ENCODE peak calls at places on chromosomes 16 and 17, in ten cellular contexts. One of them, this sample, is unnamed.

GRCh38 chr17:81717766-81718089 is 5.6 kb downstream of the SLC25A10 start:
- DNase-seq in endodermal cell: no peak
- DNase-seq in HT1080: no peak
- DNase-seq in activated T-helper 1 cell treated with anti-CD3 and anti-CD28 coated beads, Interleukin-12 subunit alpha, Interleukin-12 subunit beta, Interleukin-2, Interleukin-4 antibody, amounts not matched to agents 30 ng/mL and 10 ng/mL and 1 ng/mL, durations not matched to agents 14 hours and 24 hours and 36 hours: no peak
- DNase-seq in memory B cell: no peak
- DNase-seq in left ventricle myocardium inferior: no peak
- DNase-seq in gastrocnemius medialis: no peak
- DNase-seq in activated CD4-positive, alpha-beta T cell treated with anti-CD3 and anti-CD28 coated beads, Interleukin-2, amount 50 U/mL, for 48 hours: no peak
- DNase-seq in ACHN: no peak
- DNase-seq in left cardiac atrium: no peak
- DNase-seq in this sample: no peak

GRCh38 chr17:32757963-32758362 is 119.0 kb downstream of the MYO1D start:
- DNase-seq in endodermal cell: no peak
- DNase-seq in HT1080: no peak
- DNase-seq in activated T-helper 1 cell treated with anti-CD3 and anti-CD28 coated beads, Interleukin-12 subunit alpha, Interleukin-12 subunit beta, Interleukin-2, Interleukin-4 antibody, amounts not matched to agents 30 ng/mL and 10 ng/mL and 1 ng/mL, durations not matched to agents 14 hours and 24 hours and 36 hours: no peak
- DNase-seq in memory B cell: no peak
- DNase-seq in left ventricle myocardium inferior: no peak
- DNase-seq in gastrocnemius medialis: no peak
- DNase-seq in activated CD4-positive, alpha-beta T cell treated with anti-CD3 and anti-CD28 coated beads, Interleukin-2, amount 50 U/mL, for 48 hours: no peak
- DNase-seq in ACHN: no peak
- DNase-seq in left cardiac atrium: no peak
- DNase-seq in this sample: no peak

GRCh38 chr17:77637807-77638182 is 320.7 kb upstream of the TNRC6C start:
- DNase-seq in endodermal cell: no peak
- DNase-seq in HT1080: no peak
- DNase-seq in activated T-helper 1 cell treated with anti-CD3 and anti-CD28 coated beads, Interleukin-12 subunit alpha, Interleukin-12 subunit beta, Interleukin-2, Interleukin-4 antibody, amounts not matched to agents 30 ng/mL and 10 ng/mL and 1 ng/mL, durations not matched to agents 14 hours and 24 hours and 36 hours: no peak
- DNase-seq in memory B cell: no peak
- DNase-seq in left ventricle myocardium inferior: no peak
- DNase-seq in gastrocnemius medialis: no peak
- DNase-seq in activated CD4-positive, alpha-beta T cell treated with anti-CD3 and anti-CD28 coated beads, Interleukin-2, amount 50 U/mL, for 48 hours: no peak
- DNase-seq in ACHN: no peak
- DNase-seq in left cardiac atrium: no peak
- DNase-seq in this sample: no peak

GRCh38 chr17:73650147-73650546 is 5.9 kb upstream of the SDK2 start:
- DNase-seq in endodermal cell: peak
- DNase-seq in HT1080: no peak
- DNase-seq in activated T-helper 1 cell treated with anti-CD3 and anti-CD28 coated beads, Interleukin-12 subunit alpha, Interleukin-12 subunit beta, Interleukin-2, Interleukin-4 antibody, amounts not matched to agents 30 ng/mL and 10 ng/mL and 1 ng/mL, durations not matched to agents 14 hours and 24 hours and 36 hours: no peak
- DNase-seq in memory B cell: no peak
- DNase-seq in left ventricle myocardium inferior: no peak
- DNase-seq in gastrocnemius medialis: no peak
- DNase-seq in activated CD4-positive, alpha-beta T cell treated with anti-CD3 and anti-CD28 coated beads, Interleukin-2, amount 50 U/mL, for 48 hours: no peak
- DNase-seq in ACHN: no peak
- DNase-seq in left cardiac atrium: no peak
- DNase-seq in this sample: no peak

GRCh38 chr16:68655806-68656205 is 10.7 kb downstream of the CDH3 start:
- DNase-seq in endodermal cell: no peak
- DNase-seq in HT1080: no peak
- DNase-seq in activated T-helper 1 cell treated with anti-CD3 and anti-CD28 coated beads, Interleukin-12 subunit alpha, Interleukin-12 subunit beta, Interleukin-2, Interleukin-4 antibody, amounts not matched to agents 30 ng/mL and 10 ng/mL and 1 ng/mL, durations not matched to agents 14 hours and 24 hours and 36 hours: no peak
- DNase-seq in memory B cell: no peak
- DNase-seq in left ventricle myocardium inferior: no peak
- DNase-seq in gastrocnemius medialis: no peak
- DNase-seq in activated CD4-positive, alpha-beta T cell treated with anti-CD3 and anti-CD28 coated beads, Interleukin-2, amount 50 U/mL, for 48 hours: no peak
- DNase-seq in ACHN: no peak
- DNase-seq in left cardiac atrium: no peak
- DNase-seq in this sample: no peak

GRCh38 chr17:18009609-18010420 is 29.2 kb downstream of the ATPAF2 start:
- DNase-seq in endodermal cell: peak
- DNase-seq in HT1080: no peak
- DNase-seq in activated T-helper 1 cell treated with anti-CD3 and anti-CD28 coated beads, Interleukin-12 subunit alpha, Interleukin-12 subunit beta, Interleukin-2, Interleukin-4 antibody, amounts not matched to agents 30 ng/mL and 10 ng/mL and 1 ng/mL, durations not matched to agents 14 hours and 24 hours and 36 hours: no peak
- DNase-seq in memory B cell: no peak
- DNase-seq in left ventricle myocardium inferior: peak
- DNase-seq in gastrocnemius medialis: no peak
- DNase-seq in activated CD4-positive, alpha-beta T cell treated with anti-CD3 and anti-CD28 coated beads, Interleukin-2, amount 50 U/mL, for 48 hours: no peak
- DNase-seq in ACHN: no peak
- DNase-seq in left cardiac atrium: no peak
- DNase-seq in this sample: no peak

GRCh38 chr17:72730091-72730490 is 362.4 kb downstream of the SLC39A11 start:
- DNase-seq in endodermal cell: no peak
- DNase-seq in HT1080: no peak
- DNase-seq in activated T-helper 1 cell treated with anti-CD3 and anti-CD28 coated beads, Interleukin-12 subunit alpha, Interleukin-12 subunit beta, Interleukin-2, Interleukin-4 antibody, amounts not matched to agents 30 ng/mL and 10 ng/mL and 1 ng/mL, durations not matched to agents 14 hours and 24 hours and 36 hours: no peak
- DNase-seq in memory B cell: no peak
- DNase-seq in left ventricle myocardium inferior: no peak
- DNase-seq in gastrocnemius medialis: no peak
- DNase-seq in activated CD4-positive, alpha-beta T cell treated with anti-CD3 and anti-CD28 coated beads, Interleukin-2, amount 50 U/mL, for 48 hours: no peak
- DNase-seq in ACHN: no peak
- DNase-seq in left cardiac atrium: no peak
- DNase-seq in this sample: peak

GRCh38 chr16:11016993-11017392 is 72.6 kb downstream of the CLEC16A start:
- DNase-seq in endodermal cell: no peak
- DNase-seq in HT1080: peak
- DNase-seq in activated T-helper 1 cell treated with anti-CD3 and anti-CD28 coated beads, Interleukin-12 subunit alpha, Interleukin-12 subunit beta, Interleukin-2, Interleukin-4 antibody, amounts not matched to agents 30 ng/mL and 10 ng/mL and 1 ng/mL, durations not matched to agents 14 hours and 24 hours and 36 hours: no peak
- DNase-seq in memory B cell: no peak
- DNase-seq in left ventricle myocardium inferior: peak
- DNase-seq in gastrocnemius medialis: peak
- DNase-seq in activated CD4-positive, alpha-beta T cell treated with anti-CD3 and anti-CD28 coated beads, Interleukin-2, amount 50 U/mL, for 48 hours: peak
- DNase-seq in ACHN: peak
- DNase-seq in left cardiac atrium: peak
- DNase-seq in this sample: peak

GRCh38 chr16:74623214-74623842 is 16.4 kb upstream of the GLG1 start:
- DNase-seq in endodermal cell: no peak
- DNase-seq in HT1080: peak
- DNase-seq in activated T-helper 1 cell treated with anti-CD3 and anti-CD28 coated beads, Interleukin-12 subunit alpha, Interleukin-12 subunit beta, Interleukin-2, Interleukin-4 antibody, amounts not matched to agents 30 ng/mL and 10 ng/mL and 1 ng/mL, durations not matched to agents 14 hours and 24 hours and 36 hours: no peak
- DNase-seq in memory B cell: no peak
- DNase-seq in left ventricle myocardium inferior: no peak
- DNase-seq in gastrocnemius medialis: no peak
- DNase-seq in activated CD4-positive, alpha-beta T cell treated with anti-CD3 and anti-CD28 coated beads, Interleukin-2, amount 50 U/mL, for 48 hours: no peak
- DNase-seq in ACHN: peak
- DNase-seq in left cardiac atrium: no peak
- DNase-seq in this sample: peak

GRCh38 chr17:74059471-74059870 is 144.0 kb upstream of the RPL38 start:
- DNase-seq in endodermal cell: peak
- DNase-seq in HT1080: no peak
- DNase-seq in activated T-helper 1 cell treated with anti-CD3 and anti-CD28 coated beads, Interleukin-12 subunit alpha, Interleukin-12 subunit beta, Interleukin-2, Interleukin-4 antibody, amounts not matched to agents 30 ng/mL and 10 ng/mL and 1 ng/mL, durations not matched to agents 14 hours and 24 hours and 36 hours: no peak
- DNase-seq in memory B cell: no peak
- DNase-seq in left ventricle myocardium inferior: no peak
- DNase-seq in gastrocnemius medialis: no peak
- DNase-seq in activated CD4-positive, alpha-beta T cell treated with anti-CD3 and anti-CD28 coated beads, Interleukin-2, amount 50 U/mL, for 48 hours: no peak
- DNase-seq in ACHN: no peak
- DNase-seq in left cardiac atrium: no peak
- DNase-seq in this sample: no peak

GRCh38 chr16:50509521-50510341 is 38.5 kb upstream of the NKD1 start:
- DNase-seq in endodermal cell: peak
- DNase-seq in HT1080: peak
- DNase-seq in activated T-helper 1 cell treated with anti-CD3 and anti-CD28 coated beads, Interleukin-12 subunit alpha, Interleukin-12 subunit beta, Interleukin-2, Interleukin-4 antibody, amounts not matched to agents 30 ng/mL and 10 ng/mL and 1 ng/mL, durations not matched to agents 14 hours and 24 hours and 36 hours: peak
- DNase-seq in memory B cell: no peak
- DNase-seq in left ventricle myocardium inferior: no peak
- DNase-seq in gastrocnemius medialis: no peak
- DNase-seq in activated CD4-positive, alpha-beta T cell treated with anti-CD3 and anti-CD28 coated beads, Interleukin-2, amount 50 U/mL, for 48 hours: peak
- DNase-seq in ACHN: peak
- DNase-seq in left cardiac atrium: no peak
- DNase-seq in this sample: peak

GRCh38 chr16:31417916-31418315 is 10.2 kb downstream of the COX6A2 start:
- DNase-seq in endodermal cell: no peak
- DNase-seq in HT1080: no peak
- DNase-seq in activated T-helper 1 cell treated with anti-CD3 and anti-CD28 coated beads, Interleukin-12 subunit alpha, Interleukin-12 subunit beta, Interleukin-2, Interleukin-4 antibody, amounts not matched to agents 30 ng/mL and 10 ng/mL and 1 ng/mL, durations not matched to agents 14 hours and 24 hours and 36 hours: no peak
- DNase-seq in memory B cell: no peak
- DNase-seq in left ventricle myocardium inferior: no peak
- DNase-seq in gastrocnemius medialis: no peak
- DNase-seq in activated CD4-positive, alpha-beta T cell treated with anti-CD3 and anti-CD28 coated beads, Interleukin-2, amount 50 U/mL, for 48 hours: no peak
- DNase-seq in ACHN: no peak
- DNase-seq in left cardiac atrium: no peak
- DNase-seq in this sample: no peak

GRCh38 chr16:31215287-31216115 is 1.4 kb downstream of the PYDC1 start:
- DNase-seq in endodermal cell: peak
- DNase-seq in HT1080: no peak
- DNase-seq in activated T-helper 1 cell treated with anti-CD3 and anti-CD28 coated beads, Interleukin-12 subunit alpha, Interleukin-12 subunit beta, Interleukin-2, Interleukin-4 antibody, amounts not matched to agents 30 ng/mL and 10 ng/mL and 1 ng/mL, durations not matched to agents 14 hours and 24 hours and 36 hours: no peak
- DNase-seq in memory B cell: peak
- DNase-seq in left ventricle myocardium inferior: peak
- DNase-seq in gastrocnemius medialis: peak
- DNase-seq in activated CD4-positive, alpha-beta T cell treated with anti-CD3 and anti-CD28 coated beads, Interleukin-2, amount 50 U/mL, for 48 hours: no peak
- DNase-seq in ACHN: peak
- DNase-seq in left cardiac atrium: peak
- DNase-seq in this sample: peak

GRCh38 chr17:43550754-43551153 is 4.6 kb upstream of the ETV4 start:
- DNase-seq in endodermal cell: no peak
- DNase-seq in HT1080: no peak
- DNase-seq in activated T-helper 1 cell treated with anti-CD3 and anti-CD28 coated beads, Interleukin-12 subunit alpha, Interleukin-12 subunit beta, Interleukin-2, Interleukin-4 antibody, amounts not matched to agents 30 ng/mL and 10 ng/mL and 1 ng/mL, durations not matched to agents 14 hours and 24 hours and 36 hours: no peak
- DNase-seq in memory B cell: no peak
- DNase-seq in left ventricle myocardium inferior: no peak
- DNase-seq in gastrocnemius medialis: no peak
- DNase-seq in activated CD4-positive, alpha-beta T cell treated with anti-CD3 and anti-CD28 coated beads, Interleukin-2, amount 50 U/mL, for 48 hours: no peak
- DNase-seq in ACHN: no peak
- DNase-seq in left cardiac atrium: no peak
- DNase-seq in this sample: no peak

GRCh38 chr17:72667096-72668063 is 425.1 kb downstream of the SLC39A11 start:
- DNase-seq in endodermal cell: no peak
- DNase-seq in HT1080: no peak
- DNase-seq in activated T-helper 1 cell treated with anti-CD3 and anti-CD28 coated beads, Interleukin-12 subunit alpha, Interleukin-12 subunit beta, Interleukin-2, Interleukin-4 antibody, amounts not matched to agents 30 ng/mL and 10 ng/mL and 1 ng/mL, durations not matched to agents 14 hours and 24 hours and 36 hours: no peak
- DNase-seq in memory B cell: no peak
- DNase-seq in left ventricle myocardium inferior: no peak
- DNase-seq in gastrocnemius medialis: no peak
- DNase-seq in activated CD4-positive, alpha-beta T cell treated with anti-CD3 and anti-CD28 coated beads, Interleukin-2, amount 50 U/mL, for 48 hours: no peak
- DNase-seq in ACHN: no peak
- DNase-seq in left cardiac atrium: no peak
- DNase-seq in this sample: no peak